ENCODE peak calls at places on chromosome 9, in seven cellular contexts. R is RWPE1; Z is CD4-positive, alpha-beta T cell; I is heart left ventricle; K is GM20000; Y is uterus; V is GM10248. G is an unnamed sample.

GRCh38 chr9:75855509-75855908 is 35.0 kb upstream of the PCSK5 start:
- DNase-seq in I (no peak), R (peak), Y (no peak), Z (no peak), V (no peak), K (no peak), G (peak)

GRCh38 chr9:1709347-1709746 is 305.8 kb upstream of the SMARCA2 start:
- DNase-seq in K (peak), R (no peak), I (no peak), Z (no peak), V (peak), Y (no peak), G (peak)

GRCh38 chr9:111952559-111952958 is 55.9 kb downstream of the UGCG start:
- DNase-seq in Z (no peak), I (no peak), R (peak), V (no peak), K (no peak), Y (no peak), G (peak)

GRCh38 chr9:18721267-18722079 is 247.5 kb downstream of the ADAMTSL1 start:
- DNase-seq in I (no peak), V (no peak), R (no peak), K (no peak), Y (no peak), Z (no peak), G (no peak)

GRCh38 chr9:117412841-117413240 is 2.0 kb downstream of the ASTN2 start:
- DNase-seq in Z (no peak), I (no peak), Y (no peak), R (no peak), K (no peak), V (peak), G (no peak)

GRCh38 chr9:123640792-123641222 is 284.8 kb downstream of the CRB2 start:
- DNase-seq in I (no peak), V (no peak), K (peak), R (no peak), Y (no peak), Z (no peak), G (no peak)

GRCh38 chr9:90966475-90967150 is 165.0 kb downstream of the SYK start:
- DNase-seq in K (no peak), R (peak), I (no peak), V (no peak), Z (no peak), Y (no peak), G (no peak)

GRCh38 chr9:89597711-89598707 is 6.8 kb upstream of the GADD45G start:
- DNase-seq in I (peak), Z (peak), V (peak), R (peak), Y (peak), K (peak), G (peak)

GRCh38 chr9:2597483-2597882 is 24.1 kb upstream of the VLDLR start:
- DNase-seq in K (no peak), Z (no peak), R (no peak), V (no peak), Y (no peak), I (no peak), G (no peak)

GRCh38 chr9:14400658-14400995 is 86.7 kb upstream of the NFIB start:
- DNase-seq in V (no peak), K (no peak), Z (no peak), Y (peak), R (peak), I (peak), G (peak)

GRCh38 chr9:6563036-6563435 is 82.5 kb downstream of the GLDC start:
- DNase-seq in I (no peak), K (no peak), R (no peak), Z (no peak), Y (peak), V (no peak), G (peak)

GRCh38 chr9:18800579-18800978 is 232.4 kb downstream of the SAXO1 start:
- DNase-seq in R (no peak), V (no peak), Z (no peak), K (no peak), Y (no peak), I (no peak), G (no peak)

GRCh38 chr9:129378241-129378661 is 200.2 kb upstream of the IER5L start:
- DNase-seq in V (no peak), I (no peak), K (no peak), Y (no peak), Z (no peak), R (no peak), G (no peak)

GRCh38 chr9:16010221-16010620 is 457.4 kb downstream of the CCDC171 start:
- DNase-seq in Z (no peak), R (no peak), K (no peak), Y (no peak), I (no peak), V (no peak), G (no peak)

GRCh38 chr9:16342621-16343020 is 527.8 kb downstream of the BNC2 start:
- DNase-seq in I (no peak), Y (no peak), K (no peak), Z (no peak), R (no peak), V (no peak), G (no peak)

GRCh38 chr9:100445161-100445902 is 18.4 kb downstream of the MSANTD3 start:
- DNase-seq in Z (no peak), K (no peak), Y (no peak), R (no peak), V (no peak), I (no peak), G (no peak)
- TF ChIP-seq CTCF in Z (no peak), K (no peak), Y (no peak), R (no peak), V (no peak), I (no peak), G (no peak)

DNA sequence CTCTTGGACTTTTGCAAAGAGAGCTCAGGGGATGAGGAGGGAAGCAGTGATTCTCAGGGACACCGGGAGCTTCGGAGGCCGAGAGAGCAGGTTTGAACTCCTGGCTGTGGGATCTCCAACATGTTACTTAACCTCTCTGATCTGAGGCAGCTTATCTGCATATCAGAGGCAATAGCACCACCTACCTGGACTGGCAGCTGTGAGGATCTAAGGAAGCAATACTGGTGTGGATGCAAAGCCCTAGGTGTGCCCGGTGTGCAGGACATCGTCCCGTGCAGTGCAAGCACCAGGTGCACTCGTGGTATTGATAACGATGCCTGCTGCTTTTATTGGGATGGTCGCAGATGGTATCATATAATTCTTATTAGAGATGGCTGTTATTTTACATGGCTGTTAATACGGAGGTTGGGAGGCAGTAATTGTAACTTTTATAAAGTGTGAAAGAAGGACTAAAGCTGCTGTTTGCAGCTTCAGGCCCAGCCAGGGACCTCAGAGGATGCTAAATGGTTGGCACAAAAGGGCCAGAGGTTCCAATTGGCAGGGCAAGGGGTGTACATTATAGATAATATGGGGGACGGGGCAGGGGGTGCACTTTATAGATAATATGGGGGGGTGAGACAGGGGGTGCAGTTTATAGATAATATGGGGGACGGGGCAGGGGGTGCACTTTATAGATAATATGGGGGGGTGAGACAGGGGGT is 14.9 kb downstream of the COL5A1 start:
- DNase-seq in R (peak), I (no peak), K (no peak), Z (no peak), V (no peak), Y (no peak), G (peak)
- TF ChIP-seq CTCF in R (no peak), I (no peak), K (no peak), Z (no peak), V (no peak), Y (no peak), G (peak)

GRCh38 chr9:87642330-87643110 is 83.4 kb upstream of the CTSL start:
- DNase-seq in R (no peak), Y (no peak), V (no peak), I (no peak), K (no peak), Z (no peak), G (no peak)
- TF ChIP-seq CTCF in R (no peak), Y (no peak), V (peak), I (no peak), K (no peak), Z (no peak), G (no peak)

DNA sequence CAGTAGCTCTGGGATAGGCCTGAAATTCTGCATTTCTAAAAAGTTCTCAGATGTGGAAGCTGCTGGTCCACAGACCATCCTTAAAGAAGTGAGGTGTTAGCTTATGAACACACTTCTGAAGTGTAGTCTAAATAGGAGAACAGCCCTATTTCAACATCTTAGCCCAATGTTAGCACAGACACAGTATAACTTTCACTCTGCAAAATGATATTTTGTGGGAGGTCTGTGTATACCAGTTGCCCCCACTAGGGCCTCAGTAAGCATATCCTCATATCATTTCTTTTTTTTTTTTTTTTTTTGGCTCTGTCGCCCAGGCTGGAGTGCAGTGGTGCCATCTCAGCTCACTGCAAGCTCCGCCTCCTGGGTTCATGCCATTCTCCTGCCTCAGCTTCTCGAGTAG is 7.5 kb upstream of the HABP4 start:
- DNase-seq in I (no peak), K (no peak), V (no peak), Y (no peak), Z (no peak), R (no peak), G (no peak)
- TF ChIP-seq CTCF in I (no peak), K (no peak), V (no peak), Y (no peak), Z (no peak), R (no peak), G (no peak)